ENCODE peak calls at places on chromosomes 12 and 14, in five cellular contexts. Y is neural progenitor cell, U is osteoblast, Q is IMR-90, N is BE2C. L is an unnamed sample.

GRCh38 chr14:59275668-59276067 is 87.2 kb downstream of the DAAM1 start:
- DNase-seq in U (peak), Q (peak), Y (no peak), N (no peak), L (no peak)

GRCh38 chr12:120651821-120652220 is 11.4 kb downstream of the CABP1 start:
- DNase-seq in U (no peak), Q (peak), N (no peak), Y (peak), L (no peak)

GRCh38 chr12:108868781-108869180 is 11.1 kb upstream of the DAO start:
- DNase-seq in Q (no peak), N (no peak), Y (no peak), U (no peak), L (no peak)

GRCh38 chr12:123944696-123945095 is 27.9 kb downstream of the CCDC92 start:
- DNase-seq in U (no peak), Q (no peak), Y (no peak), N (no peak), L (no peak)

GRCh38 chr12:119176267-119177055 is 2.3 kb upstream of the HSPB8 start:
- DNase-seq in Q (peak), Y (peak), U (peak), N (peak), L (peak)

GRCh38 chr12:51511546-51512260 is 79.3 kb upstream of the SCN8A start:
- DNase-seq in N (no peak), Y (no peak), Q (no peak), U (no peak), L (no peak)

GRCh38 chr14:83473846-83474245 is 1940.2 kb upstream of the SEL1L start:
- DNase-seq in Y (no peak), Q (peak), U (no peak), N (no peak), L (no peak)

GRCh38 chr12:65648461-65648860 is 175.8 kb upstream of the HMGA2 start:
- DNase-seq in Q (peak), Y (no peak), N (no peak), U (no peak), L (no peak)

GRCh38 chr14:100679707-100680438 is 46.8 kb upstream of the DLK1 start:
- DNase-seq in N (no peak), U (peak), Y (no peak), Q (peak), L (no peak)

GRCh38 chr14:37708481-37708880 is 113.1 kb downstream of the TTC6 start:
- DNase-seq in Y (no peak), N (no peak), Q (peak), U (no peak), L (no peak)

GRCh38 chr12:82436354-82436753 is 78.0 kb downstream of the METTL25 start:
- DNase-seq in N (no peak), U (no peak), Y (no peak), Q (no peak), L (no peak)

GRCh38 chr14:97584528-97584927 is 787.3 kb downstream of the VRK1 start:
- DNase-seq in Q (no peak), U (no peak), Y (no peak), N (no peak), L (no peak)

GRCh38 chr14:69316449-69317391 is 56.8 kb downstream of the GALNT16 start:
- DNase-seq in Q (peak), U (peak), N (no peak), Y (no peak), L (no peak)

GRCh38 chr12:91180577-91180976 is 2.0 kb downstream of the DCN start:
- DNase-seq in U (no peak), Q (peak), Y (no peak), N (no peak), L (no peak)

GRCh38 chr14:61503167-61503801 is 181.9 kb downstream of the PRKCH start:
- DNase-seq in Y (no peak), U (no peak), Q (peak), N (no peak), L (no peak)

GRCh38 chr12:104303538-104304151 is at the start of gene EID3:
- DNase-seq in Q (peak), Y (peak), N (no peak), U (peak), L (no peak)

GRCh38 chr14:99666533-99666932 is 17.6 kb upstream of the CYP46A1 start:
- DNase-seq in U (no peak), N (no peak), Q (no peak), Y (no peak), L (no peak)

GRCh38 chr12:90079811-90080210 is 371.2 kb upstream of the ATP2B1 start:
- DNase-seq in U (no peak), Q (no peak), Y (peak), N (no peak), L (no peak)

GRCh38 chr12:118979763-118980406 is 1.5 kb upstream of the SRRM4 start:
- DNase-seq in Q (peak), N (peak), U (peak), Y (peak), L (peak)

L was measured in HEK293T.